ENCODE peak calls at places on chromosomes 2 and 18, in seven cellular contexts. U is lower leg skin, T is esophagus squamous epithelium, P is gastrocnemius medialis, Q is transverse colon, F is NB4, Y is tibial nerve. R is an unnamed sample.

GRCh38 chr2:162282765-162283425 is 35.6 kb downstream of the IFIH1 start:
- DNase-seq in Y (no peak), T (no peak), P (no peak), Q (no peak), U (no peak), F (no peak), R (no peak)

GRCh38 chr2:20130821-20131645 is 79.6 kb upstream of the LAPTM4A start:
- DNase-seq in T (no peak), Y (no peak), Q (no peak), P (no peak), F (no peak), U (no peak), R (no peak)

GRCh38 chr2:168244318-168244717 is 3.1 kb downstream of the STK39 start:
- DNase-seq in T (no peak), Y (no peak), U (no peak), Q (peak), F (peak), P (no peak), R (peak)

GRCh38 chr2:54081574-54081973 is 33.8 kb upstream of the ACYP2 start:
- DNase-seq in T (no peak), Y (no peak), Q (no peak), P (no peak), F (no peak), U (no peak), R (no peak)

GRCh38 chr18:10205136-10205535 is 249.3 kb upstream of the APCDD1 start:
- DNase-seq in U (no peak), T (no peak), P (no peak), Q (no peak), F (no peak), Y (no peak), R (peak)

GRCh38 chr2:98560256-98560771 is 48.0 kb downstream of the COA5 start:
- DNase-seq in P (no peak), F (peak), Y (no peak), Q (no peak), U (no peak), T (no peak), R (no peak)

GRCh38 chr2:25698752-25699151 is 25.4 kb upstream of the DTNB start:
- DNase-seq in T (no peak), U (no peak), Y (no peak), P (no peak), Q (no peak), F (no peak), R (no peak)

GRCh38 chr2:214158851-214159250 is 252.0 kb upstream of the VWC2L start:
- DNase-seq in P (no peak), U (no peak), F (no peak), Q (no peak), T (no peak), Y (no peak), R (no peak)

GRCh38 chr2:20745924-20746555 is 76.9 kb downstream of the LDAH start:
- DNase-seq in Y (no peak), Q (no peak), U (no peak), P (no peak), T (no peak), F (no peak), R (no peak)

GRCh38 chr18:33014060-33014796 is 241.4 kb upstream of the KLHL14 start:
- DNase-seq in T (no peak), Q (no peak), P (no peak), Y (no peak), F (no peak), U (no peak), R (no peak)

GRCh38 chr18:26091047-26091630 is 726 bp upstream of the SS18 start:
- DNase-seq in Q (no peak), Y (peak), T (no peak), F (no peak), P (peak), U (peak), R (peak)

GRCh38 chr2:240346753-240347372 is 88.6 kb upstream of the GPC1 start:
- DNase-seq in F (no peak), T (no peak), Y (no peak), U (no peak), P (no peak), Q (no peak), R (no peak)

GRCh38 chr2:48946444-48947048 is 191.0 kb upstream of the LHCGR start:
- DNase-seq in Y (peak), T (no peak), U (no peak), Q (peak), P (peak), F (peak), R (peak)

GRCh38 chr18:40493316-40493715 is 1461.7 kb upstream of the PIK3C3 start:
- DNase-seq in P (no peak), Y (no peak), U (no peak), T (no peak), F (no peak), Q (no peak), R (no peak)

GRCh38 chr18:36411745-36412168 is 114.2 kb downstream of the FHOD3 start:
- DNase-seq in Q (no peak), F (peak), P (no peak), T (no peak), U (peak), Y (no peak), R (no peak)

GRCh38 chr2:151333083-151333482 is 24.3 kb upstream of the TNFAIP6 start:
- DNase-seq in Q (no peak), U (no peak), F (no peak), Y (no peak), T (no peak), P (no peak), R (no peak)

GRCh38 chr2:195686564-195686963 is 29.5 kb downstream of the SLC39A10 start:
- DNase-seq in U (no peak), F (no peak), P (no peak), T (no peak), Y (no peak), Q (no peak), R (peak)

GRCh38 chr2:157732596-157732995 is 103.9 kb upstream of the ACVR1C start:
- DNase-seq in T (no peak), Q (no peak), U (no peak), Y (no peak), F (no peak), P (no peak), R (no peak)

GRCh38 chr2:2024751-2025481 is 280.6 kb upstream of the PXDN start:
- DNase-seq in F (no peak), Y (no peak), T (no peak), Q (no peak), U (no peak), P (no peak), R (no peak)

GRCh38 chr18:49227456-49227855 is 233.0 kb downstream of the DYM start:
- DNase-seq in Y (no peak), T (no peak), P (no peak), Q (peak), F (no peak), U (no peak), R (no peak)

GRCh38 chr2:58427572-58428285 is 186.6 kb upstream of the FANCL start:
- DNase-seq in P (no peak), Y (no peak), T (no peak), Q (no peak), F (no peak), U (no peak), R (peak)

GRCh38 chr2:241279413-241279812 is 36.1 kb downstream of the HDLBP start:
- DNase-seq in Q (no peak), P (no peak), Y (no peak), T (no peak), U (peak), F (peak), R (no peak)

GRCh38 chr2:192254444-192254843 is 59.7 kb upstream of the TMEFF2 start:
- DNase-seq in F (no peak), P (no peak), U (no peak), Y (no peak), T (no peak), Q (no peak), R (no peak)

GRCh38 chr2:179020156-179020750 is 29.7 kb downstream of the CCDC141 start:
- DNase-seq in Q (no peak), P (peak), Y (no peak), T (no peak), F (peak), U (no peak), R (peak)

GRCh38 chr2:8544786-8545631 is 136.8 kb upstream of the ID2 start:
- DNase-seq in T (peak), U (peak), P (peak), Y (no peak), Q (peak), F (peak), R (no peak)

GRCh38 chr18:73476021-73476420 is 608.2 kb upstream of the NETO1 start:
- DNase-seq in Y (no peak), Q (no peak), P (no peak), U (no peak), F (no peak), T (no peak), R (no peak)

GRCh38 chr2:165307317-165307716 is 68.1 kb downstream of the SCN2A start:
- DNase-seq in Y (no peak), T (no peak), P (no peak), Q (no peak), U (no peak), F (no peak), R (no peak)

DNA sequence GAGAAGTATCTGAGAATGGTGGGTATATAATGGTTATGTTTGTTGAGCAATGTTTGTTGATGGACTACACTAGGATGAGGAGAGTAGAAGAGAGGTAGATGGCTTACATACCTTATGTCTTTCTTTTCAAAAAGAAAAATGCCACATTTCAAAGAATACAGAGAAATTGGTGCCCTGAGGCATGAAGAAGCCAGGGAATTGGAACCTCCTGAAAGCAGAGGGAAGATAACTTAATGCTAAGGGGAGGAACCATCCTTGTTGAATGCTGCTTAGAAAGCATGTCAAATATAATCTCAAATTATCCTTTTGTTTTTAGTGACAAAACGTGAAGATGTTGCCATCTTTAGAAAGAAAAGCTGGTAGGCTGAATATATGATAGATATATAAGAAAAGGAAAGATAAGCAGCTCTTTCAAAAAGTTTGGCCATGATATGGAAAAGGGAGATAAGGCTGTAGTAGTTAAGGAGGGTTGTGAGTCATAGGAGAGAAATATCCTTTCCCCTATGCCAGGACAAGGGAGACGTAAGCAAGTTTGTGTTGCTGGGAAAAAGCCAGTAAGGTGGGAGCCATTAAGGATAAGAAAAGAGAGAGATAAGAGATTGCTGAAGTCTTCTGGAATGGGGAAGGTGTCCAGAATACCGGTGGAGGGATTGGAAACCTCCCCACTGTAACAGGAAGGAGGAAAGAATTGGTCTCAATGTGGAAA is 66.3 kb downstream of the SCN2A start:
- DNase-seq in F (no peak), T (no peak), Q (no peak), P (no peak), U (no peak), Y (no peak), R (no peak)
- TF ChIP-seq POLR2A in F (no peak), T (no peak), Q (no peak), P (no peak), U (no peak), Y (no peak), R (no peak)

DNA sequence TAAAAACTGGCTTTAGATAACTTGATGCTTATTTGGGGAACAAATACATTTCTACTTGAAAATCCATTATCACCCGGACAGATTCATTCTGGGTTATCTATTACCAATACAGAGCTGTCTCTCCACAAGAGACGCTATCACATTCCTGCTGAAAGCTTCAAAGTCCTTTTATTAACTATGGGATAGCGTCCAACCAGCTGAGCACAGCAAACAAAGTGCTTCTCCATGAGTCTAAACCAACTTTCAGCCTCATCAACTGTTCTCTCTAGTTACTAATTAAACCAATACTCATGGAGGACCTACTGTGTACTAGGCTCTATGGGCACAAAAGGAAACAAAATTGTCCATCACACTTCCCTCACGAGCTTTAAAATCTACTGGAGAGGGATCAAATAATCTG is 132.8 kb downstream of the L3MBTL4 start:
- DNase-seq in Y (no peak), Q (no peak), F (no peak), P (no peak), T (no peak), U (no peak), R (no peak)
- TF ChIP-seq CTCF in Y (no peak), Q (no peak), F (no peak), P (no peak), T (no peak), U (no peak), R (no peak)

DNA sequence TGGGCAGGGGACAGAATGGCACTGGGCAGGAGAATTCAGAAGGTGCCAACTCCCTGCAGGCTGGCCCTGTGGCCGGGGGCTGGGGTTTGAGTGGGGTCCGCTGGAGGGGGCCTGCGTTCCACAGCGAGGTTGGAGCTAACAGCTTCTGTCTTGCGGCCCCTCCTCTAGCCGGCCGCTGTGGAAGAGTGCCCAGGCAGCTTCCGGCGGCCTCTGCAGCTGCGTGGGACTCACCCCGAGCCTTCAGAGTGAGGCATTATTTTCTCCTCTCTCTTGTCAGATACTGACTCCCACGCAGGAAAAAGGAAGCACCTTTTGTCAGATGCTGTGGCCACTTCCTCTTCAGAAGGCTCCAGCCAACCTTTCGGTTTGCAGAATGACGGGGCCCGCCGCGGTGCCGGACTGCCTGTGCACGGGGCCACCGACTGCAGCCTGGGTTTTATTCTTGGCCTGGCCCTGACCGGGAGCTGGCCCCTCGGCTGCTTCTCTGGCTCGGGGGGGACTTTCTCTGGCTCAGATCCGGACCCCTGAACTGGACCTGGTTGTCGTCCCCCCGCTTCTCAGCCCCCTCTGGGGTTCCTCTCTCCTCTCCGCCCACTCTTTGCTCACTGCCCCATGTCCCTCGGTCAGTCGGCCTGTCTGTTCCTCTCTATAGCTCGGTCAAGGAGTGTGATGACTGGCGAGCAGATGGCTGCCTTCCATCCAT is 40.1 kb downstream of the ARHGAP25 start:
- DNase-seq in U (peak), P (no peak), Q (peak), Y (peak), F (peak), T (peak), R (no peak)
- TF ChIP-seq POLR2A in U (no peak), P (peak), Q (peak), Y (peak), F (peak), T (no peak), R (no peak)

DNA sequence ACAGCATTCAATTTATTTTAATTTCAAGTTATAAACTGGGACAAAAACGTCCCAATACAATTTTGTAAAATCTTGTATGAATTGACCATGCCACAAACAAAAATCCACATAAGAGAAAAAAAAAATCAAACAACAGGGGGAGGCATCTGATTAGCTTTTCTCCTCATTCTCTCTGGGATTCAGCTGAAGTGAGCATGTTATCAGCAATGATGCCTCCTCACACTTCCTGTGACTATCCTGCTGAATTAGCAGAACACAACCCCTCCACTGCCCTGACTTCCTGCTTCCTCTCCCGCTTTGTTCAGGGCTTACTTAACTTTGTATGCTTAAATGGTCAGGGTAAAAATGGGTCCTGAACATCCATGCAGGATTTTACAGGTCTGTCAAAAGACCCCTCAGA is 132.2 kb upstream of the ITGB6 start:
- DNase-seq in T (no peak), Q (no peak), F (peak), U (no peak), Y (no peak), P (no peak), R (no peak)
- TF ChIP-seq CTCF in T (no peak), Q (no peak), F (no peak), U (no peak), Y (no peak), P (no peak), R (no peak)

GRCh38 chr2:152649997-152650396 is 67.3 kb downstream of the PRPF40A start:
- DNase-seq in P (no peak), T (no peak), U (no peak), F (no peak), Y (no peak), Q (no peak), R (no peak)
- TF ChIP-seq POLR2A in P (no peak), T (no peak), U (no peak), F (no peak), Y (no peak), Q (no peak), R (no peak)